ENCODE peak calls at places on chromosomes 7 and 10, in four cellular contexts. U, J, H and W are unnamed samples.
A peak's percentile ranks its signal among the peaks of the same experiment; 100 is the strongest.

GRCh38 chr7:150994141-150994837 is 3.5 kb downstream of the NOS3 start:
- DNase-seq in H (no peak), U (no peak), J (no peak), W (peak; percentile 64)

GRCh38 chr7:42227523-42227922 is 9.5 kb downstream of the GLI3 start:
- DNase-seq in H (no peak), J (no peak), U (no peak), W (no peak)

GRCh38 chr10:125633517-125633999 is 49.4 kb downstream of the TEX36 start:
- DNase-seq in J (peak; percentile 31), U (no peak), H (peak; percentile 7), W (no peak)

GRCh38 chr7:76054129-76055120 is 6.5 kb downstream of the MDH2 start:
- DNase-seq in H (peak; percentile 88), U (no peak), J (no peak), W (peak; percentile 30)

GRCh38 chr7:20408467-20408826 is 77.7 kb downstream of the ITGB8 start:
- DNase-seq in J (peak; percentile 48), U (peak; percentile 10), H (peak; percentile 45), W (peak; percentile 39)

GRCh38 chr7:6078548-6078947 is 47.4 kb downstream of the ANKRD61 start:
- DNase-seq in U (no peak), H (no peak), J (no peak), W (no peak)

GRCh38 chr10:100436255-100436654 is 26.6 kb upstream of the WNT8B start:
- DNase-seq in U (no peak), J (no peak), H (no peak), W (no peak)

GRCh38 chr7:71184136-71184535 is 52.2 kb downstream of the GALNT17 start:
- DNase-seq in H (no peak), J (no peak), U (no peak), W (no peak)

GRCh38 chr10:132709471-132709951 is 76.4 kb downstream of the NKX6-2 start:
- DNase-seq in U (no peak), J (no peak), H (no peak), W (no peak)

GRCh38 chr7:89780291-89780690 is 374.0 kb upstream of the STEAP1 start:
- DNase-seq in U (no peak), H (no peak), J (no peak), W (no peak)

GRCh38 chr7:112869111-112869774 is 79.0 kb upstream of the TMEM168 start:
- DNase-seq in U (no peak), J (no peak), H (peak; percentile 48), W (peak; percentile 64)

GRCh38 chr7:17845197-17845547 is 95.1 kb downstream of the SNX13 start:
- DNase-seq in J (no peak), H (no peak), U (no peak), W (no peak)

GRCh38 chr10:124943301-124944092 is 1.6 kb downstream of the ZRANB1 start:
- DNase-seq in H (peak; percentile 94), J (peak; percentile 48), U (peak; percentile 67), W (peak; percentile 68)

GRCh38 chr10:46048152-46048551 is 2.1 kb upstream of the MSMB start:
- DNase-seq in H (no peak), J (no peak), U (no peak), W (no peak)

GRCh38 chr10:109504401-109504800 is 418.9 kb downstream of the XPNPEP1 start:
- DNase-seq in J (no peak), U (no peak), H (peak; percentile 1), W (no peak)

GRCh38 chr7:95066736-95067530 is 159.5 kb downstream of the PPP1R9A start:
- DNase-seq in U (peak; percentile 10), H (peak; percentile 30), J (no peak), W (peak; percentile 72)

GRCh38 chr10:117166420-117167345 is 28.6 kb upstream of the VAX1 start:
- DNase-seq in U (no peak), H (no peak), J (no peak), W (no peak)

GRCh38 chr10:7121154-7121797 is 289.6 kb downstream of the SFMBT2 start:
- DNase-seq in H (no peak), U (peak; percentile 15), J (no peak), W (no peak)

GRCh38 chr10:124745678-124746077 is 1.5 kb upstream of the FAM53B start:
- DNase-seq in H (peak; percentile 65), U (peak; percentile 66), J (no peak), W (peak; percentile 77)

GRCh38 chr10:116627386-116627933 is 6.7 kb downstream of the PNLIPRP2 start:
- DNase-seq in H (no peak), J (no peak), U (no peak), W (no peak)

GRCh38 chr10:4234661-4235060 is 449.7 kb upstream of the KLF6 start:
- DNase-seq in H (peak; percentile 75), J (no peak), U (no peak), W (no peak)

GRCh38 chr7:157771689-157772088 is 434.9 kb downstream of the DNAJB6 start:
- DNase-seq in U (no peak), J (no peak), H (no peak), W (no peak)

GRCh38 chr10:70588852-70589570 is 13.5 kb downstream of the PRF1 start:
- DNase-seq in U (no peak), J (no peak), H (no peak), W (no peak)

GRCh38 chr10:125146791-125147604 is 13.4 kb downstream of the CTBP2 start:
- DNase-seq in H (peak; percentile 58), J (no peak), U (no peak), W (peak; percentile 33)

GRCh38 chr7:41699532-41699931 is 3.4 kb downstream of the INHBA start:
- DNase-seq in U (no peak), J (no peak), H (peak; percentile 46), W (peak; percentile 48)

GRCh38 chr7:139602143-139602722 is 78.7 kb downstream of the CLEC2L start:
- DNase-seq in J (peak; percentile 7), H (peak; percentile 43), U (no peak), W (peak; percentile 54)

GRCh38 chr10:104445359-104445758 is 91.7 kb downstream of the CFAP58 start:
- DNase-seq in H (peak; percentile 91), J (peak; percentile 44), U (no peak), W (peak; percentile 89)

GRCh38 chr10:72321248-72322029 is 33.3 kb downstream of the DNAJB12 start:
- DNase-seq in H (no peak), J (no peak), U (no peak), W (no peak)

GRCh38 chr7:744854-745430 is 17.9 kb upstream of the PRKAR1B start:
- DNase-seq in U (no peak), H (no peak), J (no peak), W (no peak)

GRCh38 chr7:64876792-64877713 is 26.0 kb upstream of the ZNF273 start:
- DNase-seq in U (no peak), H (peak; percentile 24), J (no peak), W (peak; percentile 20)

GRCh38 chr10:119669975-119670640 is 18.9 kb downstream of the BAG3 start:
- DNase-seq in J (no peak), H (no peak), U (no peak), W (no peak)

GRCh38 chr7:22885824-22886255 is 63.2 kb upstream of the TOMM7 start:
- DNase-seq in H (no peak), J (no peak), U (no peak), W (no peak)

GRCh38 chr10:123645016-123645415 is 21.1 kb upstream of the GPR26 start:
- DNase-seq in H (no peak), J (no peak), U (no peak), W (no peak)

GRCh38 chr7:6495597-6496262 is 48.0 kb upstream of the DAGLB start:
- DNase-seq in J (no peak), H (peak; percentile 67), U (no peak), W (no peak)

GRCh38 chr7:31735991-31736982 is 49.3 kb downstream of the PPP1R17 start:
- DNase-seq in U (peak; percentile 38), H (peak; percentile 46), J (no peak), W (peak; percentile 65)

GRCh38 chr7:64887756-64888508 is 15.1 kb upstream of the ZNF273 start:
- DNase-seq in U (no peak), J (no peak), H (no peak), W (no peak)

GRCh38 chr10:6068422-6068821 is 6.3 kb upstream of the IL2RA start:
- DNase-seq in H (no peak), U (no peak), J (no peak), W (no peak)

GRCh38 chr10:131770946-131771633 is 129.7 kb upstream of the PPP2R2D start:
- DNase-seq in U (no peak), J (no peak), H (no peak), W (no peak)